ENCODE peak calls at places on chromosomes 2 and 18, in five cellular contexts. One of them, this sample, is unnamed.

GRCh38 chr2:186884585-186884984 is 35.6 kb upstream of the ZSWIM2 start:
- DNase-seq in aorta: no peak
- DNase-seq in neural progenitor cell: peak
- DNase-seq in thoracic aorta: no peak
- DNase-seq in IMR-90: no peak
- DNase-seq in this sample: no peak

GRCh38 chr2:119225926-119226325 is 2.3 kb downstream of the STEAP3 start:
- DNase-seq in neural progenitor cell: no peak
- DNase-seq in IMR-90: no peak
- DNase-seq in aorta: no peak
- DNase-seq in thoracic aorta: no peak
- DNase-seq in this sample: no peak

GRCh38 chr2:38148501-38148900 is 72.5 kb upstream of the CYP1B1 start:
- DNase-seq in aorta: no peak
- DNase-seq in thoracic aorta: no peak
- DNase-seq in IMR-90: peak
- DNase-seq in neural progenitor cell: no peak
- DNase-seq in this sample: no peak

GRCh38 chr2:230447455-230448451 is 31.8 kb downstream of the SP100 start:
- DNase-seq in thoracic aorta: no peak
- DNase-seq in IMR-90: no peak
- DNase-seq in aorta: no peak
- DNase-seq in neural progenitor cell: no peak
- DNase-seq in this sample: no peak

GRCh38 chr2:177489719-177490301 is 97.2 kb downstream of the AGPS start:
- DNase-seq in thoracic aorta: no peak
- DNase-seq in aorta: no peak
- DNase-seq in neural progenitor cell: peak
- DNase-seq in IMR-90: peak
- DNase-seq in this sample: no peak

GRCh38 chr2:171227066-171227782 is 66.5 kb upstream of the TLK1 start:
- DNase-seq in IMR-90: peak
- DNase-seq in neural progenitor cell: no peak
- DNase-seq in aorta: no peak
- DNase-seq in thoracic aorta: no peak
- DNase-seq in this sample: no peak

GRCh38 chr2:29509397-29509796 is 394.2 kb downstream of the CLIP4 start:
- DNase-seq in IMR-90: peak
- DNase-seq in aorta: no peak
- DNase-seq in neural progenitor cell: no peak
- DNase-seq in thoracic aorta: no peak
- DNase-seq in this sample: no peak

GRCh38 chr2:81991282-81991681 is 1686.7 kb upstream of the LRRTM1 start:
- DNase-seq in neural progenitor cell: no peak
- DNase-seq in aorta: no peak
- DNase-seq in thoracic aorta: no peak
- DNase-seq in IMR-90: no peak
- DNase-seq in this sample: no peak

GRCh38 chr2:42359894-42360483 is 1.0 kb downstream of the COX7A2L start:
- DNase-seq in IMR-90: peak
- DNase-seq in neural progenitor cell: no peak
- DNase-seq in thoracic aorta: no peak
- DNase-seq in aorta: no peak
- DNase-seq in this sample: no peak

GRCh38 chr2:235521844-235522243 is 28.0 kb downstream of the AGAP1 start:
- DNase-seq in aorta: peak
- DNase-seq in thoracic aorta: no peak
- DNase-seq in neural progenitor cell: no peak
- DNase-seq in IMR-90: no peak
- DNase-seq in this sample: no peak

GRCh38 chr2:73105511-73105971 is 7.2 kb downstream of the RAB11FIP5 start:
- DNase-seq in aorta: peak
- DNase-seq in neural progenitor cell: no peak
- DNase-seq in thoracic aorta: no peak
- DNase-seq in IMR-90: no peak
- DNase-seq in this sample: peak

GRCh38 chr2:38552259-38552658 is 50.5 kb downstream of the HNRNPLL start:
- DNase-seq in aorta: no peak
- DNase-seq in neural progenitor cell: no peak
- DNase-seq in thoracic aorta: no peak
- DNase-seq in IMR-90: no peak
- DNase-seq in this sample: no peak

GRCh38 chr2:155377178-155377780 is 678.8 kb downstream of the KCNJ3 start:
- DNase-seq in aorta: no peak
- DNase-seq in IMR-90: peak
- DNase-seq in thoracic aorta: no peak
- DNase-seq in neural progenitor cell: peak
- DNase-seq in this sample: no peak

GRCh38 chr2:74503506-74504475 is 3.7 kb downstream of the PCGF1 start:
- DNase-seq in neural progenitor cell: no peak
- DNase-seq in aorta: no peak
- DNase-seq in IMR-90: no peak
- DNase-seq in thoracic aorta: no peak
- DNase-seq in this sample: peak

GRCh38 chr18:40094441-40094840 is 1860.6 kb upstream of the PIK3C3 start:
- DNase-seq in IMR-90: no peak
- DNase-seq in neural progenitor cell: no peak
- DNase-seq in thoracic aorta: no peak
- DNase-seq in aorta: no peak
- DNase-seq in this sample: no peak

GRCh38 chr18:70598406-70598805 is 309.6 kb downstream of the SOCS6 start:
- DNase-seq in neural progenitor cell: no peak
- DNase-seq in IMR-90: no peak
- DNase-seq in thoracic aorta: no peak
- DNase-seq in aorta: no peak
- DNase-seq in this sample: no peak

GRCh38 chr2:127037456-127037855 is 69.5 kb downstream of the BIN1 start:
- DNase-seq in thoracic aorta: no peak
- DNase-seq in neural progenitor cell: no peak
- DNase-seq in IMR-90: no peak
- DNase-seq in aorta: no peak
- DNase-seq in this sample: no peak

GRCh38 chr2:15999592-16000469 is 59.5 kb downstream of the MYCN start:
- DNase-seq in aorta: no peak
- DNase-seq in neural progenitor cell: no peak
- DNase-seq in IMR-90: no peak
- DNase-seq in thoracic aorta: no peak
- DNase-seq in this sample: no peak

GRCh38 chr18:5294113-5294617 is 1.4 kb downstream of the ZBTB14 start:
- DNase-seq in aorta: no peak
- DNase-seq in thoracic aorta: no peak
- DNase-seq in neural progenitor cell: no peak
- DNase-seq in IMR-90: peak
- DNase-seq in this sample: peak

GRCh38 chr2:235634435-235635152 is 140.8 kb downstream of the AGAP1 start:
- DNase-seq in IMR-90: peak
- DNase-seq in neural progenitor cell: no peak
- DNase-seq in aorta: no peak
- DNase-seq in thoracic aorta: no peak
- DNase-seq in this sample: no peak

GRCh38 chr18:10140928-10141327 is 227.1 kb downstream of the VAPA start:
- DNase-seq in neural progenitor cell: no peak
- DNase-seq in IMR-90: peak
- DNase-seq in aorta: no peak
- DNase-seq in thoracic aorta: no peak
- DNase-seq in this sample: no peak

GRCh38 chr2:38508311-38509039 is 94.3 kb downstream of the HNRNPLL start:
- DNase-seq in aorta: peak
- DNase-seq in neural progenitor cell: peak
- DNase-seq in thoracic aorta: peak
- DNase-seq in IMR-90: peak
- DNase-seq in this sample: peak

GRCh38 chr2:149661844-149662243 is 74.3 kb upstream of the MMADHC start:
- DNase-seq in IMR-90: peak
- DNase-seq in neural progenitor cell: no peak
- DNase-seq in aorta: no peak
- DNase-seq in thoracic aorta: no peak
- DNase-seq in this sample: no peak

GRCh38 chr2:237869357-237870102 is 10.1 kb downstream of the RAMP1 start:
- DNase-seq in IMR-90: no peak
- DNase-seq in thoracic aorta: no peak
- DNase-seq in neural progenitor cell: no peak
- DNase-seq in aorta: peak
- DNase-seq in this sample: no peak

GRCh38 chr2:23404426-23404825 is 19.4 kb downstream of the KLHL29 start:
- DNase-seq in thoracic aorta: no peak
- DNase-seq in IMR-90: peak
- DNase-seq in neural progenitor cell: peak
- DNase-seq in aorta: no peak
- DNase-seq in this sample: no peak

GRCh38 chr2:169716938-169717690 is 16.5 kb upstream of the KLHL23 start:
- DNase-seq in thoracic aorta: no peak
- DNase-seq in IMR-90: peak
- DNase-seq in aorta: no peak
- DNase-seq in neural progenitor cell: no peak
- DNase-seq in this sample: no peak

GRCh38 chr2:8620611-8621382 is 61.1 kb upstream of the ID2 start:
- DNase-seq in aorta: no peak
- DNase-seq in neural progenitor cell: no peak
- DNase-seq in thoracic aorta: no peak
- DNase-seq in IMR-90: peak
- DNase-seq in this sample: no peak

GRCh38 chr2:183123959-183124221 is 353 bp upstream of the NUP35 start:
- DNase-seq in aorta: no peak
- DNase-seq in neural progenitor cell: no peak
- DNase-seq in IMR-90: no peak
- DNase-seq in thoracic aorta: no peak
- DNase-seq in this sample: no peak

GRCh38 chr2:18544171-18544570 is 16.3 kb downstream of the RDH14 start:
- DNase-seq in thoracic aorta: no peak
- DNase-seq in neural progenitor cell: no peak
- DNase-seq in aorta: no peak
- DNase-seq in IMR-90: no peak
- DNase-seq in this sample: no peak

GRCh38 chr2:16039055-16039454 is 98.7 kb downstream of the MYCN start:
- DNase-seq in neural progenitor cell: no peak
- DNase-seq in thoracic aorta: no peak
- DNase-seq in IMR-90: no peak
- DNase-seq in aorta: no peak
- DNase-seq in this sample: no peak

GRCh38 chr2:75503048-75503607 is 57.6 kb downstream of the EVA1A start:
- DNase-seq in neural progenitor cell: no peak
- DNase-seq in thoracic aorta: no peak
- DNase-seq in IMR-90: peak
- DNase-seq in aorta: no peak
- DNase-seq in this sample: no peak

GRCh38 chr18:111292-112014 is 46.9 kb upstream of the USP14 start:
- DNase-seq in neural progenitor cell: peak
- DNase-seq in thoracic aorta: no peak
- DNase-seq in IMR-90: peak
- DNase-seq in aorta: peak
- DNase-seq in this sample: peak
- H3K4me3 ChIP-seq in neural progenitor cell: no peak
- H3K4me3 ChIP-seq in thoracic aorta: peak
- H3K4me3 ChIP-seq in IMR-90: peak
- H3K4me3 ChIP-seq in aorta: no peak
- H3K4me3 ChIP-seq in this sample: peak

DNA sequence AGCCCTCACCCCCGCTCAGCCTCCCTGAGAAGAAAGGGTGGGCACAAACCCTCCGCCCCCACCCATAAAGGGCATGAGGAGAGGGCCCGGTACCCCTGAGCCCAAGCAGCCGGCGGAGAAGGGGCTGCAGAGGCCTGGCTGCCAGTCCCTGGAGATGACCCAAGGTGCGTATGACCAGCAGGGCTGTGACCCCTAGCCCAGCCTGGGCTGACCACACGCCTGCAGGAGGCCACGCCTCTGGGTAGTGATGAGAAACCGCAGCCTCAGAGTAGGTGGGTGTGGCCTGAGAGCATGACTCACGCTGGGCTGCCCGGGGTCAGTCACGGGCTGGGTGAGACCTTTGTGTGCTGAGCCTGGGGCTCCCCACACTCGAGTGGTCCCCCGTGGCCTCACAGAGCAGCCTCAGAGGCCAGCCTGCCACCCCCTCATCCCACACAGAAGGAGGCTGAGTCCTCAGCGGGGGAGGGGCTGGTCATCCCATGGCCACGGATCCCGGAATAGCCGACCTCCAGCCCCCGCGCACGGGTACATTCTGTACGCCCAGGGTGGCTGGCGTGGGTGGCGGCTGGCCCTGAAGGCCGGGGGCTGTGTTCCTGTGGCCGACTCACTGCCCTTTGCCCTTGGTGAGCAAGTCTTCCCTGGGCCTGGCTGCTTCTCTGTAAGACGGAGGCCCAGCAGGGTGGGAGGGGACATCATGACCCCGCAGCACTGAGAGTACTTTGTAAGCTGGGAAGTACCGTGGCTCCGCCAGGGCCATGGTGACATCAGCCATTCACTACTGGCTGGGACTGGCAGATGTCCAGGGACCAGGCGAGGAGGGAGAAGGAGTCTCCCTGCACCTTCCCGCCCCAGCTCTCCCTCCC is 110.8 kb upstream of the OTOS start:
- DNase-seq in neural progenitor cell: peak
- DNase-seq in aorta: peak
- DNase-seq in thoracic aorta: peak
- DNase-seq in IMR-90: peak
- DNase-seq in this sample: peak
- H3K4me3 ChIP-seq in neural progenitor cell: no peak
- H3K4me3 ChIP-seq in aorta: no peak
- H3K4me3 ChIP-seq in thoracic aorta: peak
- H3K4me3 ChIP-seq in IMR-90: no peak
- H3K4me3 ChIP-seq in this sample: no peak

DNA sequence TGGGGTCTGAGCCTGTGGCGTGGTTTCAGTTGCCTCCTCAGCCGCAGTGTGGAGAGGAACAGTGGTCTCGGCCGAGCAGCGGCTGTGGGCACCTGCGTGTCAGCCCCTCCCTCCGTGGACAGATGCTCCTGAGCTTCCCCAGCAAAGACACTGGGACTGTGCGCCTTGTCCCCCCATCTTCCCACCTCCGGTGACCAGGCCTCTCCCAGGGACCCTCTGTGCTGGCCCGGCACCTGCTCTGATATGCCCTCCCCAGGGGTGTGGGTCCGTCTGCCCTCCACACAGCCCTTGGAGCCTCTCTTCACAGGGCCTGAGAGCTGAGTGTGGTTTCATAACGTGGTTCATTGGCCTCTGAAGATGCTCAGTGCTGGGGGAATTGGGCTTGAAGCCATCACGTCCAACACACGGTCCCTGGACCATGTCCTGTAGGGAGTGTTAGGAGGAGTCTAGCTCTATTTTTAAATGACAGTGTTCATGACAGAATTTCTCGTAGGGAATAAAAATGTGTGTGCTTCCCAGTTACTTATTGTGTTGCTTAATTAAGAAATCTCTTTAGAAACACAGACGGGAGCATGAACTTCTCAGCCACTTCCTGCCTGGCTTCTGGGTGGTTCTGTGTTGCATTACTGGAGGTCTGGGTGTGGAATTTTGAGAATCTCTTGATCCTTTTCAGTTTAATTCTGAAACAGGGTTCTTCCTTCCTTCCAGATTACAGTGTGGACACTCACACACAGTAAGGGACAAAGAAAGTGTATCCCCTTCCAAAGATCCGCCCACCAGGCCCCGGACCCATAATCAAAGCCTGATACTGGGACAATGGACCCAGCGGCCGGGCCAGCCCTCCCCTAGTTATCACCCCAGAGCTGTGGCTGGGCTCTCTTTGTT is 110.7 kb downstream of the NFATC1 start:
- DNase-seq in IMR-90: no peak
- DNase-seq in thoracic aorta: no peak
- DNase-seq in aorta: peak
- DNase-seq in neural progenitor cell: peak
- DNase-seq in this sample: peak
- H3K4me3 ChIP-seq in IMR-90: no peak
- H3K4me3 ChIP-seq in thoracic aorta: peak
- H3K4me3 ChIP-seq in aorta: no peak
- H3K4me3 ChIP-seq in neural progenitor cell: no peak
- H3K4me3 ChIP-seq in this sample: no peak

GRCh38 chr18:658947-659533 is 1.6 kb downstream of the TYMS start:
- DNase-seq in thoracic aorta: no peak
- DNase-seq in aorta: no peak
- DNase-seq in IMR-90: no peak
- DNase-seq in neural progenitor cell: no peak
- DNase-seq in this sample: no peak
- H3K4me3 ChIP-seq in thoracic aorta: peak
- H3K4me3 ChIP-seq in aorta: no peak
- H3K4me3 ChIP-seq in IMR-90: peak
- H3K4me3 ChIP-seq in neural progenitor cell: peak
- H3K4me3 ChIP-seq in this sample: no peak

This sample was measured in kidney.